ENCODE peak calls at places on chromosomes 11 and 22, in nine cellular contexts. One of them, this sample, is unnamed. For H3K36me3, the result is how much of the 10 kb centered on the place peaks cover.

GRCh38 chr11:877565-877964 is 33.0 kb downstream of the CHID1 start:
- DNase-seq in heart left ventricle: no peak
- DNase-seq in endodermal cell: peak
- DNase-seq in pancreas: no peak
- DNase-seq in lower lobe of right lung: no peak
- DNase-seq in psoas muscle: no peak
- DNase-seq in CD8-positive, alpha-beta T cell: no peak
- DNase-seq in stomach: no peak
- DNase-seq in adrenal gland: no peak
- DNase-seq in this sample: no peak

GRCh38 chr11:32233276-32233675 is 142.4 kb downstream of the RCN1 start:
- DNase-seq in heart left ventricle: no peak
- DNase-seq in endodermal cell: no peak
- DNase-seq in pancreas: no peak
- DNase-seq in lower lobe of right lung: no peak
- DNase-seq in psoas muscle: no peak
- DNase-seq in CD8-positive, alpha-beta T cell: no peak
- DNase-seq in stomach: no peak
- DNase-seq in adrenal gland: no peak
- DNase-seq in this sample: no peak

GRCh38 chr22:49208768-49209252 is 618.9 kb downstream of the BRD1 start:
- DNase-seq in heart left ventricle: no peak
- DNase-seq in endodermal cell: peak
- DNase-seq in pancreas: no peak
- DNase-seq in lower lobe of right lung: no peak
- DNase-seq in psoas muscle: no peak
- DNase-seq in CD8-positive, alpha-beta T cell: no peak
- DNase-seq in stomach: peak
- DNase-seq in adrenal gland: no peak
- DNase-seq in this sample: no peak

GRCh38 chr11:133545199-133545709 is 13.0 kb upstream of the OPCML start:
- DNase-seq in heart left ventricle: no peak
- DNase-seq in endodermal cell: peak
- DNase-seq in pancreas: no peak
- DNase-seq in lower lobe of right lung: no peak
- DNase-seq in psoas muscle: no peak
- DNase-seq in CD8-positive, alpha-beta T cell: no peak
- DNase-seq in stomach: no peak
- DNase-seq in adrenal gland: no peak
- DNase-seq in this sample: no peak

GRCh38 chr11:92285776-92286175 is 61.2 kb downstream of the FAT3 start:
- DNase-seq in heart left ventricle: no peak
- DNase-seq in endodermal cell: no peak
- DNase-seq in pancreas: no peak
- DNase-seq in lower lobe of right lung: no peak
- DNase-seq in psoas muscle: no peak
- DNase-seq in CD8-positive, alpha-beta T cell: no peak
- DNase-seq in stomach: no peak
- DNase-seq in adrenal gland: no peak
- DNase-seq in this sample: no peak

GRCh38 chr11:11510939-11511338 is 110.9 kb downstream of the GALNT18 start:
- DNase-seq in heart left ventricle: peak
- DNase-seq in endodermal cell: no peak
- DNase-seq in pancreas: no peak
- DNase-seq in lower lobe of right lung: peak
- DNase-seq in psoas muscle: peak
- DNase-seq in CD8-positive, alpha-beta T cell: no peak
- DNase-seq in stomach: no peak
- DNase-seq in adrenal gland: peak
- DNase-seq in this sample: no peak

GRCh38 chr11:45371251-45371749 is 85.2 kb upstream of the SYT13 start:
- DNase-seq in heart left ventricle: peak
- DNase-seq in endodermal cell: peak
- DNase-seq in pancreas: peak
- DNase-seq in lower lobe of right lung: peak
- DNase-seq in psoas muscle: peak
- DNase-seq in CD8-positive, alpha-beta T cell: peak
- DNase-seq in stomach: peak
- DNase-seq in adrenal gland: peak
- DNase-seq in this sample: peak

GRCh38 chr11:133383689-133384088 is 148.6 kb downstream of the OPCML start:
- DNase-seq in heart left ventricle: no peak
- DNase-seq in endodermal cell: no peak
- DNase-seq in pancreas: no peak
- DNase-seq in lower lobe of right lung: no peak
- DNase-seq in psoas muscle: no peak
- DNase-seq in CD8-positive, alpha-beta T cell: no peak
- DNase-seq in stomach: no peak
- DNase-seq in adrenal gland: no peak
- DNase-seq in this sample: no peak

GRCh38 chr11:94100253-94100652 is 28.4 kb upstream of the PANX1 start:
- DNase-seq in heart left ventricle: no peak
- DNase-seq in endodermal cell: no peak
- DNase-seq in pancreas: no peak
- DNase-seq in lower lobe of right lung: no peak
- DNase-seq in psoas muscle: no peak
- DNase-seq in CD8-positive, alpha-beta T cell: no peak
- DNase-seq in stomach: no peak
- DNase-seq in adrenal gland: no peak
- DNase-seq in this sample: no peak

GRCh38 chr22:37764622-37765021 is 43.1 kb upstream of the GCAT start:
- DNase-seq in heart left ventricle: no peak
- DNase-seq in endodermal cell: no peak
- DNase-seq in pancreas: no peak
- DNase-seq in lower lobe of right lung: no peak
- DNase-seq in psoas muscle: no peak
- DNase-seq in CD8-positive, alpha-beta T cell: no peak
- DNase-seq in stomach: no peak
- DNase-seq in adrenal gland: no peak
- DNase-seq in this sample: no peak

GRCh38 chr11:95827661-95828060 is 37.4 kb downstream of the CEP57 start:
- DNase-seq in heart left ventricle: no peak
- DNase-seq in endodermal cell: no peak
- DNase-seq in pancreas: no peak
- DNase-seq in lower lobe of right lung: no peak
- DNase-seq in psoas muscle: no peak
- DNase-seq in CD8-positive, alpha-beta T cell: no peak
- DNase-seq in stomach: no peak
- DNase-seq in adrenal gland: no peak
- DNase-seq in this sample: no peak

GRCh38 chr22:45572444-45572843 is 69.8 kb downstream of the FBLN1 start:
- DNase-seq in heart left ventricle: no peak
- DNase-seq in endodermal cell: no peak
- DNase-seq in pancreas: no peak
- DNase-seq in lower lobe of right lung: no peak
- DNase-seq in psoas muscle: peak
- DNase-seq in CD8-positive, alpha-beta T cell: no peak
- DNase-seq in stomach: no peak
- DNase-seq in adrenal gland: no peak
- DNase-seq in this sample: no peak

GRCh38 chr11:86818466-86819282 is 18.3 kb downstream of the PRSS23 start:
- DNase-seq in heart left ventricle: no peak
- DNase-seq in endodermal cell: no peak
- DNase-seq in pancreas: no peak
- DNase-seq in lower lobe of right lung: no peak
- DNase-seq in psoas muscle: no peak
- DNase-seq in CD8-positive, alpha-beta T cell: no peak
- DNase-seq in stomach: no peak
- DNase-seq in adrenal gland: no peak
- DNase-seq in this sample: peak

GRCh38 chr11:27907534-27907933 is 200.4 kb downstream of the KIF18A start:
- DNase-seq in heart left ventricle: no peak
- DNase-seq in endodermal cell: no peak
- DNase-seq in pancreas: no peak
- DNase-seq in lower lobe of right lung: no peak
- DNase-seq in psoas muscle: no peak
- DNase-seq in CD8-positive, alpha-beta T cell: no peak
- DNase-seq in stomach: no peak
- DNase-seq in adrenal gland: no peak
- DNase-seq in this sample: no peak

GRCh38 chr11:86805873-86806310 is 5.5 kb downstream of the PRSS23 start:
- DNase-seq in heart left ventricle: no peak
- DNase-seq in endodermal cell: no peak
- DNase-seq in pancreas: no peak
- DNase-seq in lower lobe of right lung: no peak
- DNase-seq in psoas muscle: no peak
- DNase-seq in CD8-positive, alpha-beta T cell: no peak
- DNase-seq in stomach: no peak
- DNase-seq in adrenal gland: no peak
- DNase-seq in this sample: no peak

GRCh38 chr22:44710474-44711235 is 8.7 kb downstream of the PRR5 start:
- DNase-seq in heart left ventricle: no peak
- DNase-seq in endodermal cell: no peak
- DNase-seq in pancreas: no peak
- DNase-seq in lower lobe of right lung: no peak
- DNase-seq in psoas muscle: no peak
- DNase-seq in CD8-positive, alpha-beta T cell: no peak
- DNase-seq in stomach: peak
- DNase-seq in adrenal gland: no peak
- DNase-seq in this sample: no peak

GRCh38 chr22:20764053-20764720 is 9.7 kb upstream of the SERPIND1 start:
- DNase-seq in heart left ventricle: no peak
- DNase-seq in endodermal cell: no peak
- DNase-seq in pancreas: no peak
- DNase-seq in lower lobe of right lung: no peak
- DNase-seq in psoas muscle: no peak
- DNase-seq in CD8-positive, alpha-beta T cell: no peak
- DNase-seq in stomach: no peak
- DNase-seq in adrenal gland: no peak
- DNase-seq in this sample: no peak

GRCh38 chr22:20763630-20764029 is 10.3 kb upstream of the SERPIND1 start:
- DNase-seq in heart left ventricle: no peak
- DNase-seq in endodermal cell: peak
- DNase-seq in pancreas: no peak
- DNase-seq in lower lobe of right lung: no peak
- DNase-seq in psoas muscle: no peak
- DNase-seq in CD8-positive, alpha-beta T cell: no peak
- DNase-seq in stomach: no peak
- DNase-seq in adrenal gland: no peak
- DNase-seq in this sample: no peak

GRCh38 chr22:20762233-20762796 is 11.6 kb upstream of the SERPIND1 start:
- DNase-seq in heart left ventricle: no peak
- DNase-seq in endodermal cell: no peak
- DNase-seq in pancreas: no peak
- DNase-seq in lower lobe of right lung: no peak
- DNase-seq in psoas muscle: no peak
- DNase-seq in CD8-positive, alpha-beta T cell: no peak
- DNase-seq in stomach: no peak
- DNase-seq in adrenal gland: no peak
- DNase-seq in this sample: no peak

GRCh38 chr22:20760084-20760483 is 13.8 kb upstream of the SERPIND1 start:
- DNase-seq in heart left ventricle: no peak
- DNase-seq in endodermal cell: no peak
- DNase-seq in pancreas: no peak
- DNase-seq in lower lobe of right lung: no peak
- DNase-seq in psoas muscle: no peak
- DNase-seq in CD8-positive, alpha-beta T cell: no peak
- DNase-seq in stomach: no peak
- DNase-seq in adrenal gland: no peak
- DNase-seq in this sample: no peak

GRCh38 chr22:20761536-20761935 is 12.4 kb upstream of the SERPIND1 start:
- DNase-seq in heart left ventricle: no peak
- DNase-seq in endodermal cell: no peak
- DNase-seq in pancreas: no peak
- DNase-seq in lower lobe of right lung: no peak
- DNase-seq in psoas muscle: no peak
- DNase-seq in CD8-positive, alpha-beta T cell: no peak
- DNase-seq in stomach: no peak
- DNase-seq in adrenal gland: no peak
- DNase-seq in this sample: no peak
- H3K36me3 ChIP-seq in heart left ventricle: under half
- H3K36me3 ChIP-seq in endodermal cell: under half
- H3K36me3 ChIP-seq in pancreas: under half
- H3K36me3 ChIP-seq in lower lobe of right lung: half or more
- H3K36me3 ChIP-seq in psoas muscle: under half
- H3K36me3 ChIP-seq in CD8-positive, alpha-beta T cell: under half
- H3K36me3 ChIP-seq in stomach: under half
- H3K36me3 ChIP-seq in adrenal gland: under half
- H3K36me3 ChIP-seq in this sample: under half

DNA sequence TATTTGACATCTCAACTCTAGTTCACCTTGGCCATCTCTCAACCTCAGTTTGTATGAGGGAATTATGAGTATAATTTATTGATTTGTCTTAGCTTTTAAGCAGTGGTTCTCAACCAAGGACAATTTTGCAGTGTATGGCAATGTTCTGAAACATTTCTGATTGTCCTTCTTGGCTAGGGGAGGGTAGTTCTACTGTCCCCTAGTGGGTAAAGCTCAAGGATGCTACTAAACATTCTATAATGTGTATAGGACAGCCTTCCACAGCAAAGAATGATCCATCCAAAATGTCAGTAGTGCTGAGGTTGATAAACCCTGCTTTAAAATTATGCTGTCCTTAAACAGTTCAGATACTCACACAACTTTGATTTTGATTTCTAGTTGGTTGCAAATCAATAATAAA is 78.1 kb upstream of the ALKBH3 start:
- DNase-seq in heart left ventricle: no peak
- DNase-seq in endodermal cell: no peak
- DNase-seq in pancreas: no peak
- DNase-seq in lower lobe of right lung: no peak
- DNase-seq in psoas muscle: no peak
- DNase-seq in CD8-positive, alpha-beta T cell: no peak
- DNase-seq in stomach: no peak
- DNase-seq in adrenal gland: no peak
- DNase-seq in this sample: no peak
- H3K36me3 ChIP-seq in heart left ventricle: under half
- H3K36me3 ChIP-seq in endodermal cell: half or more
- H3K36me3 ChIP-seq in pancreas: under half
- H3K36me3 ChIP-seq in lower lobe of right lung: under half
- H3K36me3 ChIP-seq in psoas muscle: under half
- H3K36me3 ChIP-seq in CD8-positive, alpha-beta T cell: under half
- H3K36me3 ChIP-seq in stomach: under half
- H3K36me3 ChIP-seq in adrenal gland: under half
- H3K36me3 ChIP-seq in this sample: under half

GRCh38 chr11:110564676-110565343 is 135.1 kb downstream of the FDX1 start:
- DNase-seq in heart left ventricle: no peak
- DNase-seq in endodermal cell: peak
- DNase-seq in pancreas: no peak
- DNase-seq in lower lobe of right lung: no peak
- DNase-seq in psoas muscle: no peak
- DNase-seq in CD8-positive, alpha-beta T cell: no peak
- DNase-seq in stomach: no peak
- DNase-seq in adrenal gland: no peak
- DNase-seq in this sample: no peak
- H3K36me3 ChIP-seq in heart left ventricle: under half
- H3K36me3 ChIP-seq in endodermal cell: under half
- H3K36me3 ChIP-seq in pancreas: under half
- H3K36me3 ChIP-seq in lower lobe of right lung: under half
- H3K36me3 ChIP-seq in psoas muscle: under half
- H3K36me3 ChIP-seq in CD8-positive, alpha-beta T cell: under half
- H3K36me3 ChIP-seq in stomach: under half
- H3K36me3 ChIP-seq in adrenal gland: under half
- H3K36me3 ChIP-seq in this sample: under half

DNA sequence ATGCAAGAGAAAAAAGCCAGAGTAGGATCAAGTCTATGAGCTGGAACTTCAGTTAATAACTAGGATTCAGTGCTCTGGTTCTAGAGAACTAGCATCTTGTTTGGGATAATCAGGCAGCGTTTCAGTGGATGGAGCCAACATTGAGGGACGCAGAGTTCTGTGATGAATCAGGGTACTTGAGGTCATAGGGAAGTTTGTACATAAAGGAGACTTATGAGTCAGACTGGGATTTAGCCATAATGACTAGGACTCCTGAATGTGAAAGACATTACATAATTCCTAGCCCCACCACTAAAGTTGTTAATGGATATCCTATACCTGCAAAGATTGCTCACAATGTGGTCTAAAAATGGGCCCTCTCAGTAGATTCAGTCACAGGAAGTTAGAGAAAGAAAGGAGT is 6.8 kb downstream of the SLN start:
- DNase-seq in heart left ventricle: no peak
- DNase-seq in endodermal cell: no peak
- DNase-seq in pancreas: no peak
- DNase-seq in lower lobe of right lung: no peak
- DNase-seq in psoas muscle: no peak
- DNase-seq in CD8-positive, alpha-beta T cell: no peak
- DNase-seq in stomach: no peak
- DNase-seq in adrenal gland: no peak
- DNase-seq in this sample: peak
- H3K36me3 ChIP-seq in heart left ventricle: under half
- H3K36me3 ChIP-seq in endodermal cell: under half
- H3K36me3 ChIP-seq in pancreas: under half
- H3K36me3 ChIP-seq in lower lobe of right lung: under half
- H3K36me3 ChIP-seq in psoas muscle: under half
- H3K36me3 ChIP-seq in CD8-positive, alpha-beta T cell: under half
- H3K36me3 ChIP-seq in stomach: under half
- H3K36me3 ChIP-seq in adrenal gland: under half
- H3K36me3 ChIP-seq in this sample: under half